ENCODE peak calls at places on chromosome 2, in four cellular contexts. H is HEK293T; Q is uterus; O is activated T-helper 9 cell treated with anti-CD3 and anti-CD28 coated beads, Interleukin-2, amount 50 U/mL, for 16 hours. I is an unnamed sample.

GRCh38 chr2:119517433-119517832 is 6.8 kb downstream of the SCTR start:
- DNase-seq in H (peak; percentile 76), Q (no peak), O (peak; percentile 3), I (peak; percentile 71)

GRCh38 chr2:9247786-9248185 is 41.2 kb downstream of the ASAP2 start:
- DNase-seq in H (no peak), Q (no peak), O (no peak), I (no peak)

GRCh38 chr2:109275120-109276040 is 146.4 kb downstream of the SH3RF3 start:
- DNase-seq in H (no peak), Q (no peak), O (no peak), I (no peak)

GRCh38 chr2:223363085-223363484 is 239.1 kb downstream of the SCG2 start:
- DNase-seq in H (no peak), Q (no peak), O (no peak), I (no peak)

GRCh38 chr2:24269270-24269669 is 91.1 kb downstream of the ITSN2 start:
- DNase-seq in H (no peak), Q (no peak), O (no peak), I (no peak)

GRCh38 chr2:189685540-189686229 is 11.2 kb downstream of the ANKAR start:
- DNase-seq in H (no peak), Q (no peak), O (no peak), I (no peak)

GRCh38 chr2:56184500-56184996 is 758 bp downstream of the CCDC85A start:
- DNase-seq in H (peak; percentile 17), Q (peak; percentile 22), O (no peak), I (peak; percentile 47)

GRCh38 chr2:195494452-195494851 is 162.6 kb upstream of the SLC39A10 start:
- DNase-seq in H (no peak), Q (no peak), O (no peak), I (no peak)

GRCh38 chr2:237208373-237209045 is 122.8 kb downstream of the COPS8 start:
- DNase-seq in H (no peak), Q (no peak), O (no peak), I (no peak)

GRCh38 chr2:142131016-142131714 is at the start of gene LRP1B:
- DNase-seq in H (peak; percentile 46), Q (peak; percentile 10), O (no peak), I (peak; percentile 48)

GRCh38 chr2:17413031-17413430 is 105.2 kb downstream of the RAD51AP2 start:
- DNase-seq in H (no peak), Q (no peak), O (no peak), I (no peak)